ENCODE peak calls at places on chromosomes 5 and 9, in seven cellular contexts. S, X, J, B, L, D and O are unnamed samples.

GRCh38 chr5:9853309-9853708 is 223.2 kb upstream of the TAS2R1 start:
- DNase-seq in L (no peak), B (no peak), X (no peak), S (no peak), D (no peak), J (no peak), O (no peak)

GRCh38 chr5:131270809-131271208 is 7.0 kb downstream of the CDC42SE2 start:
- DNase-seq in J (no peak), S (no peak), X (no peak), L (no peak), D (no peak), B (no peak), O (no peak)

GRCh38 chr5:55985181-55985580 is 9.6 kb downstream of the IL6ST start:
- DNase-seq in L (no peak), J (no peak), B (no peak), S (no peak), X (no peak), D (no peak), O (no peak)

GRCh38 chr9:89380437-89381307 is 62.4 kb downstream of the SECISBP2 start:
- DNase-seq in S (no peak), L (no peak), X (no peak), J (no peak), B (no peak), D (no peak), O (no peak)

GRCh38 chr5:37840036-37840909 is at the start of gene GDNF:
- DNase-seq in J (no peak), B (no peak), L (no peak), D (peak), S (peak), X (no peak), O (peak)

GRCh38 chr5:69049796-69050195 is 44.0 kb upstream of the SLC30A5 start:
- DNase-seq in S (no peak), J (no peak), D (no peak), B (no peak), L (no peak), X (no peak), O (no peak)

GRCh38 chr9:89529243-89530030 is 31.5 kb upstream of the SEMA4D start:
- DNase-seq in X (no peak), J (no peak), B (no peak), D (no peak), S (no peak), L (no peak), O (no peak)

GRCh38 chr5:75862872-75863271 is 145.6 kb upstream of the POC5 start:
- DNase-seq in S (no peak), J (peak), B (no peak), L (no peak), D (no peak), X (no peak), O (no peak)

GRCh38 chr5:14739538-14739937 is 75.0 kb downstream of the OTULIN start:
- DNase-seq in X (no peak), D (no peak), B (no peak), J (no peak), L (no peak), S (no peak), O (peak)

GRCh38 chr9:20552874-20553624 is 69.2 kb downstream of the MLLT3 start:
- DNase-seq in X (no peak), S (no peak), D (no peak), B (no peak), L (no peak), J (no peak), O (peak)

GRCh38 chr5:88662801-88663360 is 220.1 kb downstream of the MEF2C start:
- DNase-seq in X (no peak), J (no peak), S (no peak), B (no peak), D (no peak), L (no peak), O (no peak)

GRCh38 chr9:113807173-113808061 is 68.7 kb upstream of the ZNF618 start:
- DNase-seq in X (peak), D (peak), L (no peak), S (peak), B (no peak), J (peak), O (peak)

GRCh38 chr9:114154597-114155102 is 687 bp upstream of the COL27A1 start:
- DNase-seq in X (no peak), J (no peak), S (no peak), D (no peak), B (no peak), L (no peak), O (no peak)

GRCh38 chr9:3992924-3993323 is 306.9 kb downstream of the GLIS3 start:
- DNase-seq in S (no peak), L (no peak), D (no peak), X (no peak), B (no peak), J (no peak), O (peak)

GRCh38 chr9:135032041-135032835 is 55.2 kb upstream of the OLFM1 start:
- DNase-seq in X (no peak), J (no peak), L (no peak), B (peak), S (no peak), D (no peak), O (no peak)

GRCh38 chr9:121498487-121499176 is 1.0 kb downstream of the GGTA1 start:
- DNase-seq in B (no peak), J (no peak), S (no peak), X (no peak), L (no peak), D (peak), O (peak)

GRCh38 chr9:38333047-38333446 is 59.5 kb upstream of the ALDH1B1 start:
- DNase-seq in S (peak), B (no peak), D (no peak), J (peak), X (no peak), L (no peak), O (no peak)

GRCh38 chr9:95854386-95855015 is 21.0 kb upstream of the ERCC6L2 start:
- DNase-seq in B (no peak), S (no peak), L (no peak), J (no peak), D (no peak), X (no peak), O (peak)

GRCh38 chr9:105901514-105902109 is 207.3 kb downstream of the TMEM38B start:
- DNase-seq in J (peak), D (peak), X (no peak), L (no peak), B (no peak), S (peak), O (peak)

GRCh38 chr9:8823131-8823895 is 1023.7 kb upstream of the DMAC1 start:
- DNase-seq in B (no peak), S (no peak), L (no peak), X (no peak), J (no peak), D (no peak), O (no peak)

GRCh38 chr5:77630246-77631165 is 8.0 kb downstream of the OTP start:
- DNase-seq in B (no peak), X (no peak), J (peak), S (peak), D (peak), L (no peak), O (peak)

GRCh38 chr5:103407399-103407798 is 148.8 kb downstream of the MACIR start:
- DNase-seq in J (no peak), B (no peak), X (no peak), L (no peak), S (no peak), D (no peak), O (no peak)

GRCh38 chr5:32928761-32929160 is 217.6 kb downstream of the NPR3 start:
- DNase-seq in L (no peak), S (no peak), J (no peak), X (no peak), D (no peak), B (no peak), O (no peak)

GRCh38 chr5:3601929-3602712 is 6.5 kb downstream of the IRX1 start:
- DNase-seq in L (no peak), X (no peak), J (no peak), S (peak), D (no peak), B (no peak), O (no peak)

GRCh38 chr9:98775831-98776441 is 20.4 kb downstream of the ANKS6 start:
- DNase-seq in S (peak), X (no peak), J (peak), B (no peak), L (no peak), D (peak), O (peak)

GRCh38 chr5:68359699-68360098 is 144.1 kb downstream of the PIK3R1 start:
- DNase-seq in X (no peak), D (no peak), J (no peak), S (no peak), B (no peak), L (no peak), O (no peak)

GRCh38 chr9:32581512-32582143 is 8.7 kb upstream of the NDUFB6 start:
- DNase-seq in B (no peak), D (peak), J (peak), X (peak), S (no peak), L (no peak), O (peak)

GRCh38 chr5:57338068-57338848 is 144.4 kb downstream of the ACTBL2 start:
- DNase-seq in J (peak), D (peak), B (no peak), L (no peak), X (no peak), S (no peak), O (peak)

GRCh38 chr9:18438300-18438925 is 35.5 kb upstream of the ADAMTSL1 start:
- DNase-seq in B (no peak), D (no peak), S (peak), L (no peak), X (no peak), J (no peak), O (peak)